ENCODE peak calls at places on chromosome 18, in four cellular contexts. M is mucosa of descending colon, X is naive B cell, R is HTR-8/SVneo. E is an unnamed sample.

GRCh38 chr18:76209597-76209996 is 285.4 kb downstream of the ZNF516 start:
- DNase-seq in M (no peak), X (no peak), R (no peak), E (no peak)

GRCh38 chr18:79766308-79766707 is 31.4 kb upstream of the KCNG2 start:
- DNase-seq in M (peak), X (no peak), R (no peak), E (no peak)

GRCh38 chr18:79506191-79507075 is 110.7 kb downstream of the NFATC1 start:
- DNase-seq in M (peak), X (peak), R (no peak), E (peak)

GRCh38 chr18:10231220-10231619 is 223.2 kb upstream of the APCDD1 start:
- DNase-seq in M (no peak), X (no peak), R (no peak), E (no peak)

GRCh38 chr18:36572135-36572856 is 256.5 kb downstream of the TPGS2 start:
- DNase-seq in M (no peak), X (no peak), R (no peak), E (no peak)

GRCh38 chr18:57445488-57446319 is 10.5 kb downstream of the ONECUT2 start:
- DNase-seq in M (no peak), X (no peak), R (no peak), E (no peak)

GRCh38 chr18:79803611-79804051 is 5.9 kb downstream of the KCNG2 start:
- DNase-seq in M (peak), X (no peak), R (no peak), E (peak)

GRCh38 chr18:61855127-61855991 is 37.4 kb downstream of the RNF152 start:
- DNase-seq in M (no peak), X (no peak), R (no peak), E (no peak)

GRCh38 chr18:9449580-9449979 is 25.7 kb upstream of the RALBP1 start:
- DNase-seq in M (no peak), X (no peak), R (no peak), E (no peak)

GRCh38 chr18:11096411-11096810 is 53.0 kb downstream of the PIEZO2 start:
- DNase-seq in M (no peak), X (no peak), R (no peak), E (no peak)

GRCh38 chr18:9741821-9742541 is 33.9 kb downstream of the RAB31 start:
- DNase-seq in M (no peak), X (no peak), R (no peak), E (no peak)

GRCh38 chr18:21735452-21736015 is 5.1 kb upstream of the MIB1 start:
- DNase-seq in M (peak), X (no peak), R (no peak), E (no peak)

GRCh38 chr18:45221363-45221762 is 393.9 kb upstream of the SLC14A2 start:
- DNase-seq in M (no peak), X (no peak), R (no peak), E (no peak)

GRCh38 chr18:63567276-63567675 is 19.9 kb upstream of the SERPINB13 start:
- DNase-seq in M (no peak), X (no peak), R (no peak), E (no peak)